ENCODE peak calls at places on chromosomes 16 and 17, in nine cellular contexts. D is aorta; E is choroid plexus epithelial cell; U is CD8-positive, alpha-beta T cell; X is GM12865; B is testis; Y is Karpas-422; Z is fibroblast of lung; C is CD8-positive, alpha-beta memory T cell. I is an unnamed sample.

GRCh38 chr17:39822051-39822450 is 42.1 kb downstream of the IKZF3 start:
- DNase-seq in D (no peak), E (no peak), U (no peak), X (peak), B (no peak), Y (peak), Z (no peak), C (no peak), I (no peak)

GRCh38 chr16:4699030-4699556 is 5.7 kb downstream of the NUDT16L1 start:
- DNase-seq in D (no peak), E (no peak), U (no peak), X (no peak), B (no peak), Y (no peak), Z (no peak), C (no peak), I (no peak)

GRCh38 chr17:63150466-63150865 is 184.4 kb downstream of the TANC2 start:
- DNase-seq in D (no peak), E (no peak), U (no peak), X (no peak), B (no peak), Y (no peak), Z (peak), C (no peak), I (no peak)

GRCh38 chr16:67995423-67995822 is 3.9 kb downstream of the DPEP2 start:
- DNase-seq in D (no peak), E (no peak), U (no peak), X (peak), B (no peak), Y (no peak), Z (no peak), C (no peak), I (no peak)

GRCh38 chr17:75845933-75846700 is 1.9 kb upstream of the UNC13D start:
- DNase-seq in D (peak), E (no peak), U (no peak), X (no peak), B (no peak), Y (no peak), Z (no peak), C (no peak), I (no peak)

GRCh38 chr17:77808663-77809425 is 149.7 kb upstream of the TNRC6C start:
- DNase-seq in D (no peak), E (no peak), U (no peak), X (no peak), B (no peak), Y (no peak), Z (no peak), C (no peak), I (no peak)

GRCh38 chr17:50063516-50064252 is 7.8 kb downstream of the ITGA3 start:
- DNase-seq in D (no peak), E (no peak), U (no peak), X (no peak), B (no peak), Y (no peak), Z (no peak), C (no peak), I (no peak)

GRCh38 chr17:41695954-41696720 is 7.5 kb downstream of the EIF1 start:
- DNase-seq in D (peak), E (peak), U (peak), X (peak), B (peak), Y (peak), Z (peak), C (peak), I (no peak)

GRCh38 chr17:42518046-42518754 is 17.8 kb upstream of the NAGLU start:
- DNase-seq in D (peak), E (peak), U (no peak), X (no peak), B (peak), Y (no peak), Z (peak), C (no peak), I (peak)

GRCh38 chr16:47043970-47044684 is 70.7 kb upstream of the DNAJA2 start:
- DNase-seq in D (no peak), E (no peak), U (no peak), X (no peak), B (no peak), Y (no peak), Z (no peak), C (no peak), I (no peak)

GRCh38 chr16:85423631-85424030 is 189.5 kb upstream of the GSE1 start:
- DNase-seq in D (peak), E (no peak), U (no peak), X (no peak), B (peak), Y (no peak), Z (no peak), C (no peak), I (no peak)

DNA sequence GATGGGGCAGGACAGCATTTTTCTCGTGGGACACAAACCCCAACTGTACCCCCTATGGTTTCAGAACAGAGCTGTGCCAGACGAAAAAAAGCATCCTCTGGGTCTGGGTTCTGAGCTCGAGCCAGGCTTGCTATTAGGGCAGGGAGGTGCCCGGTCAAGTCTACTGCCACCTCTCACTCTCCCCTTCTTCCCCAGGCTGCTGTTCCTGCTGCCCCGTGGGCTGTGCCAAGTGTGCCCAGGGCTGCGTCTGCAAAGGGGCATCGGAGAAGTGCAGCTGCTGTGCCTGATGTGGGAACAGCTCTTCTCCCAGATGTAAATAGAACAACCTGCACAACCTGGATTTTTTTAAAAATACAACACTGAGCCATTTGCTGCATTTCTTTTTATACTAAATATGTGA is 1.1 kb downstream of the MT1E start:
- DNase-seq in D (no peak), E (no peak), U (no peak), X (no peak), B (no peak), Y (no peak), Z (no peak), C (no peak), I (no peak)
- H3K4me3 ChIP-seq in D (peak), E (peak), U (no peak), X (no peak), B (no peak), Y (no peak), Z (peak), C (no peak), I (peak)

GRCh38 chr16:919658-920631 is 50.8 kb downstream of the LMF1 start:
- DNase-seq in D (peak), E (peak), U (no peak), X (no peak), B (no peak), Y (no peak), Z (peak), C (no peak), I (peak)

GRCh38 chr16:923184-923583 is 47.6 kb downstream of the LMF1 start:
- DNase-seq in D (no peak), E (no peak), U (no peak), X (no peak), B (no peak), Y (no peak), Z (no peak), C (no peak), I (no peak)

GRCh38 chr16:920722-921121 is 50.1 kb downstream of the LMF1 start:
- DNase-seq in D (peak), E (peak), U (no peak), X (no peak), B (no peak), Y (peak), Z (no peak), C (no peak), I (peak)

GRCh38 chr16:922051-922450 is 48.7 kb downstream of the LMF1 start:
- DNase-seq in D (no peak), E (no peak), U (no peak), X (no peak), B (no peak), Y (no peak), Z (no peak), C (no peak), I (peak)

DNA sequence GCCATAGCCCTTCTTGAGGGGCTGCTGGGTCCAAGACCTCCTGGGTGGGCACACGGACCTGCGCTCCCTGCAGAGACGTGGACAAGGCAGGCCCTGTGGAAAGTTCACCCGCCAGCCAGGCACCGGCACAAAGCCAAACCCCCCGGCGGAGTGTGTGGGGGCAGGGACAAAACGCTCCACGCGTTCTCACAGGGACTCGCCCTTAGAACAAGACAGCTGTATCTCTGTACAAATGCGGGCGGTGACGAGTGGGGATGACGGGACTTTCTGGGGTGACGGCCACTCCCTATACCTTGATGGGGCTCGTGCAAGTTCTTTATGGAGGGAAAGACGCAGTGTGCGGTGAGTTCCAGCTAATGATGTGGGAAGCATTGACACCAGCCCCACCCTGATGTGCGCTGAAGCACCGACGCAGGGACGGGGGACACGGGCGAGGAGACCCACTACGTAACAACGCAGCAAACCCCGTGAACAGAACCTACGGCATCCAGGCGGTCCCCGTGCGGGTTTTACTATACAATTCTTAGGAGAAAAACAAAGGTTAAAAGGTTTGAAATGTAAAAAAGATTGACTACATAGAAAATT is 49.4 kb downstream of the LMF1 start:
- DNase-seq in D (no peak), E (no peak), U (no peak), X (no peak), B (no peak), Y (no peak), Z (no peak), C (no peak), I (no peak)
- H3K4me3 ChIP-seq in D (no peak), E (no peak), U (no peak), X (no peak), B (no peak), Y (no peak), Z (no peak), C (no peak), I (no peak)

DNA sequence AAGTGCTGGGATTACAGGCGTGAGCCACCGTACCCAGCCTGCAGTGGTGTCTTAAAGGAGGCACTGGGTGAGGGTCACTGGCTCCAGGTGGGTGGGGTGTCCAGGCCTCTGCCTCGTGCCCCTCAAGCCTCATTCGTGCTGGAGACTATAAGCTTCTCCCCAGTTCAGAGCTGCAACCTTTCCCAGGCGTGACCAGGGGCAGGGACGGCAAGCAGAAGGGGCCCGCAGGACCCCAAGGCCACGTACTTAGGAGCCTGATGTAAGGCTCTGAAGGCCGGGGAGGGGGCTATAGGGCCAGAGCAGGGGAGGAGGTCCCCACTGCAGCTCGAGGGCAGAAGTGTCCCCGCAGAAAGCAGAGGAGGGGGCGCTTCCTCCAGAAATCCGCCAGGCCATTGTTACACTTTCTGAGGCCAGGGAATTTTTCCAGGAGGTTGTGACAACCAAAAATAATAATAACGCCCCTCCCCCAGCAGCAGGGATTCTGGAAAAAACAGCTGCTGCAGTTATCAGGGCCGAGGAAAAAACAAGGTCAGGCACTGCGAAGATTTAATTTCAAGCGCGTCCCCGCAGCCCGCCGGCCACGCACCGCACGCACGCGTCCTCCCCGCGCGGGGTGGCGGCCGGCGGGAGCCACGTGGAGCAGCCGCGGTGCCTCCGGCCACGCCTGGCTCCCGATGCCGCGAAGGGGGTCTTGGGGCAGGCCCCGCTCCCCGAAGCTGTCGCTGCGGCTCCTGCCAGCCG is 45.7 kb upstream of the SLC38A10 start:
- DNase-seq in D (no peak), E (peak), U (no peak), X (no peak), B (no peak), Y (no peak), Z (peak), C (no peak), I (peak)
- H3K4me3 ChIP-seq in D (no peak), E (peak), U (no peak), X (no peak), B (peak), Y (no peak), Z (no peak), C (no peak), I (peak)

GRCh38 chr17:72422505-72423285 is 301.9 kb downstream of the SOX9 start:
- DNase-seq in D (peak), E (peak), U (no peak), X (peak), B (no peak), Y (peak), Z (peak), C (no peak), I (peak)

GRCh38 chr17:72422204-72422504 is 301.3 kb downstream of the SOX9 start:
- DNase-seq in D (no peak), E (no peak), U (no peak), X (no peak), B (no peak), Y (no peak), Z (no peak), C (no peak), I (no peak)

GRCh38 chr17:72420775-72421127 is 299.9 kb downstream of the SOX9 start:
- DNase-seq in D (no peak), E (no peak), U (no peak), X (no peak), B (no peak), Y (no peak), Z (no peak), C (no peak), I (no peak)

GRCh38 chr17:72419866-72420774 is 299.3 kb downstream of the SOX9 start:
- DNase-seq in D (no peak), E (no peak), U (no peak), X (peak), B (no peak), Y (peak), Z (no peak), C (no peak), I (no peak)

DNA sequence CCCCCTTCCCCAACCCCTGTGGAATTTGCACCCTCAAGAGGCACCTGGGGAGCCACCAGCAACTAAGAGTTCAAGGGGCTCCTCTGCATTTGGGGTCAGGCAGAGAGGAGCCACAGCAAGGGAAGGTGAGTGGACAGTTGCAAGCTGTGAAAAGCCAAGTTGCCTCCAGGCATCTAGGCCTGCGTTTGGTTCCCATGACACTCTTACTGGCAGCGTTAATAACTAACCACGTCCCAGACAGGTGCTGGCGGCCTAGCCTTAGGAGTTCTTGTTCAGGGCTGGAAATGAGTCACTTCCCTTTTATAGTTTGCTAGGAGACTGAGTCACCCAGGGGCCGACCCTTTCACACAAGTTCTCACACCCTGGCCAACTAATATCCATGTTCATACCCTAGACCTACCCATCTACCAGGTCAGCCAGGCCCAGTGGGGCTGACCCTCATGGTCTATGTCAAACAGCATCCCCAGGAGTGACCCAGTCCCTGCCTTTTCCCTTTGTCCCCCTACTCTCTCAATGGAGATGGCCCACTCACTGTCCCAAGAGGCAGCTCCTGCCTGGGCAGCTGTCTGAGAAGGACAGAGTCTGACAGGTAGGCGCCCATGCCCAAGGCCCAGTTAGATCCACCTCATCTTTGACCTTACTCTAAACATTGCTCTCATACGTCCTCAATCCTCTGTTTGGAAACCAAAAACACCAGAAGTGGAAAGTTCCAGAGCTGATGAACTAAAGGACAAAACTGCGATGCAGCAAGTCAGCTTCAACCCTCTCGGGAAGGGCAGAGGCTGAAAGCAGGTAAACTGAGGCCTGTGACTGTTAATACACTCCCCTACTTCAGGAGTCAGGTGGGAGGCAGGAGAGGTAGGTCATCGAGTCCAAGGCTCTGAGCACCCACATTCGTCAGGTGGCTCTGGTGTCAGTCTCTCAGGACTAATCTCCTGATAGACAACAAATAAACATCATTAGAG is 300.6 kb downstream of the SOX9 start:
- DNase-seq in D (peak), E (peak), U (no peak), X (peak), B (no peak), Y (peak), Z (peak), C (no peak), I (peak)
- H3K4me3 ChIP-seq in D (no peak), E (no peak), U (no peak), X (peak), B (no peak), Y (no peak), Z (no peak), C (no peak), I (no peak)

DNA sequence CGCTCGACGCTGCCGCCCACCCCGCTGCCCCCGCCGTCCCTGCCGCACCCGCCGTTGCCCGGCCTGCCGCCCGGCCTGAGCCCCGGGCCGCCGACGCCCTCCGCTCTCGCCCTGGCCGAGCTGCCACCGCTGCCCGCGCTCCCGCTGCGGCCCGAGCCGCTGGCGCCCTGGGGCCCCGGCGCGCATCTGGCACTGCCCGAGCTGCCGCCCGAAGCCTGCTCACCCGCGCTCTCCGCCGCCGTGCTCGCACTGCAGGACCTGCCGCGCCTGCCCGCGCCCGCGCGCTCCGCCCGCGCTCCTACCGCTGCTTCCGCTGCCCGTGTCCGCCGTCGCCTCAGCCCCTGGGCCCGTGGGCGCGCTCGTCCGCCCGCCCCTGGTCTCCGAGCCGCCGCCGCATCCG is 8.4 kb upstream of the CLDN9 start:
- DNase-seq in D (no peak), E (no peak), U (no peak), X (no peak), B (no peak), Y (no peak), Z (no peak), C (no peak), I (no peak)
- H3K4me3 ChIP-seq in D (no peak), E (no peak), U (no peak), X (no peak), B (no peak), Y (no peak), Z (no peak), C (no peak), I (peak)

DNA sequence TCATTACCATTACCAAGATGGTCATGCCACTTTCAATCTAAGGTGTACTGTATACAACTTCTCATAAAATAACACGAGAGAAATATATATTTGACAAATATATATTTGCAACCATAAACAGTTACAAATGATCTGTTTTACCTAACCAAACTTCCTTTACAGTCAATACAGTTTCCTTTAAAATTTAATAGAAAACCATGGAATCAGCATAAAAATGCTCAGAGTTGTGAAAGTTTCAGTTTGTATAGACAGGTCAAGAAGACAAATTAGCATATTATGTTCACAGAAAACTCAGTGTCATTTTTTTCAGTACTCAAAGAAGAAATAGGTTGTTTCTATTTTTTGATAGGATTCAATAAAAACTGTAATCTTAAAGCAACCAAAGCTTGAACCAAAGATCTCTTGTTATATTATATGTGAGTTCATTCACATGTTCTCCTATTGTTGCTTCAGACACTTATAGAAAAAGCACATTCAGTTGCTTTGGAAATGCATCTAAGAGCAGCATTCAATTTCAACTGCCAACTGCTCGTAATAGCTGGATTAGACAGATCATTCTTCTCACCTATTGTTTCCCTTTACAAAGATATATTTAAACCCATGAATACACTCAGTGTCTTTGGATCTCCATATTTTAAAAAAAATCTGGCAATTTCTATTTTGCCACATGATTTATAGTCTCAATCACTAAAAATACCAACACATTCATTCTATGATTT is 15.1 kb downstream of the SSH2 start:
- DNase-seq in D (no peak), E (no peak), U (no peak), X (no peak), B (no peak), Y (no peak), Z (no peak), C (no peak), I (no peak)
- H3K4me3 ChIP-seq in D (no peak), E (no peak), U (no peak), X (no peak), B (no peak), Y (no peak), Z (no peak), C (no peak), I (no peak)

GRCh38 chr16:54282202-54282922 is 4.2 kb downstream of the IRX3 start:
- DNase-seq in D (peak), E (peak), U (no peak), X (no peak), B (peak), Y (no peak), Z (no peak), C (no peak), I (peak)
- H3K4me3 ChIP-seq in D (no peak), E (no peak), U (no peak), X (no peak), B (peak), Y (no peak), Z (no peak), C (no peak), I (no peak)

I was measured in right cardiac atrium.